ENCODE peak calls at places on chromosome 15, in six cellular contexts. F is GM12878, X is H1, Y is K562, Q is HepG2, A is SK-N-SH. K is an unnamed sample.

GRCh38 chr15:70059476-70060213 is 38.1 kb downstream of the TLE3 start:
- DNase-seq in X (no peak), F (no peak), Q (no peak), Y (no peak), A (no peak), K (no peak)

GRCh38 chr15:57521503-57521902 is 70.2 kb upstream of the MYZAP start:
- DNase-seq in F (no peak), Q (no peak), A (no peak), Y (no peak), X (no peak), K (no peak)

GRCh38 chr15:54089776-54090175 is 111.5 kb downstream of the UNC13C start:
- DNase-seq in Y (no peak), X (no peak), F (no peak), Q (no peak), A (no peak), K (no peak)

GRCh38 chr15:89416339-89417183 is 79.8 kb downstream of the RHCG start:
- DNase-seq in Q (peak), Y (peak), F (no peak), X (peak), A (peak), K (peak)

GRCh38 chr15:57540736-57541135 is 51.0 kb upstream of the MYZAP start:
- DNase-seq in Q (no peak), F (peak), Y (no peak), X (no peak), A (no peak), K (no peak)

GRCh38 chr15:78034495-78035191 is 42.9 kb downstream of the TBC1D2B start:
- DNase-seq in X (no peak), F (peak), Q (no peak), A (no peak), Y (no peak), K (no peak)

GRCh38 chr15:68311859-68312557 is 34.5 kb downstream of the FEM1B start:
- DNase-seq in Y (no peak), X (no peak), F (no peak), A (no peak), Q (no peak), K (no peak)

GRCh38 chr15:39130556-39131379 is 450.1 kb upstream of the THBS1 start:
- DNase-seq in X (no peak), Q (no peak), F (no peak), A (no peak), Y (no peak), K (no peak)

GRCh38 chr15:90001062-90001682 is at the start of gene ZNF710:
- DNase-seq in X (no peak), F (no peak), Y (peak), Q (no peak), A (peak), K (no peak)

GRCh38 chr15:41585140-41586047 is 26.4 kb downstream of the TYRO3 start:
- DNase-seq in Y (no peak), A (peak), F (no peak), Q (no peak), X (no peak), K (no peak)

GRCh38 chr15:57356636-57357035 is 19.7 kb upstream of the CGNL1 start:
- DNase-seq in F (no peak), A (no peak), Q (peak), Y (no peak), X (no peak), K (no peak)

GRCh38 chr15:77532846-77533245 is 99.9 kb downstream of the LINGO1 start:
- DNase-seq in Y (no peak), X (no peak), Q (no peak), F (no peak), A (no peak), K (no peak)

GRCh38 chr15:89177633-89178306 is 43.6 kb downstream of the RLBP1 start:
- DNase-seq in F (peak), A (peak), X (no peak), Y (peak), Q (peak), K (peak)

GRCh38 chr15:80926126-80926525 is 63.5 kb downstream of the MESD start:
- DNase-seq in Q (no peak), X (no peak), A (no peak), Y (no peak), F (no peak), K (no peak)

GRCh38 chr15:70172561-70172960 is 74.8 kb upstream of the TLE3 start:
- DNase-seq in Y (no peak), F (no peak), X (no peak), Q (no peak), A (no peak), K (no peak)

GRCh38 chr15:63066302-63066701 is 23.8 kb downstream of the TPM1 start:
- DNase-seq in Y (no peak), F (no peak), X (no peak), A (no peak), Q (no peak), K (no peak)
- TF ChIP-seq GABPA in Y (no peak), F (no peak), X (no peak), A (no peak), Q (no peak), K (no peak)

GRCh38 chr15:59244337-59244736 is 37.7 kb downstream of the LDHAL6B start:
- DNase-seq in Y (no peak), A (no peak), F (peak), X (no peak), Q (no peak), K (no peak)
- TF ChIP-seq GABPA in Y (no peak), A (no peak), F (no peak), X (no peak), Q (no peak), K (no peak)

DNA sequence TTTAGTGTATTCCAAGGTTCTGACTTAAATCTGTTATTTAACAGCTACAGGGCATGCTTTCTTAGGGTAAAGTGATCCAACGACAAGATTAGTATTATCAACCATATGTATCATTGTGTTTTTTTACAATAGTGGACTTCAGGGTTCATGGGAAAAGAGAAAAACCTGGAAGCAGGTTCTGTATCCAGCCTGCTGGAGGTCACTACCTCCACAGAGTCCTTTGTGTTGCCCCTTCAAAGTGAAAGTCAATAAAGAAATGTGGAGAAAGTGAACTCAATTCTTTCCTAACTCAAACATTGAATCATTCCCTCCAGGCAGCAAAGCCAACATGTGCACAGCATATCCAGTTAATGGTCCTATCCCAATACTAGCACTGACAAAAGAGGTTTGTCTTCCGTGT is 45.4 kb downstream of the FGF7 start:
- DNase-seq in Q (peak), X (no peak), Y (no peak), A (peak), F (no peak), K (no peak)
- TF ChIP-seq GABPA in Q (no peak), X (no peak), Y (no peak), A (no peak), F (no peak), K (no peak)

DNA sequence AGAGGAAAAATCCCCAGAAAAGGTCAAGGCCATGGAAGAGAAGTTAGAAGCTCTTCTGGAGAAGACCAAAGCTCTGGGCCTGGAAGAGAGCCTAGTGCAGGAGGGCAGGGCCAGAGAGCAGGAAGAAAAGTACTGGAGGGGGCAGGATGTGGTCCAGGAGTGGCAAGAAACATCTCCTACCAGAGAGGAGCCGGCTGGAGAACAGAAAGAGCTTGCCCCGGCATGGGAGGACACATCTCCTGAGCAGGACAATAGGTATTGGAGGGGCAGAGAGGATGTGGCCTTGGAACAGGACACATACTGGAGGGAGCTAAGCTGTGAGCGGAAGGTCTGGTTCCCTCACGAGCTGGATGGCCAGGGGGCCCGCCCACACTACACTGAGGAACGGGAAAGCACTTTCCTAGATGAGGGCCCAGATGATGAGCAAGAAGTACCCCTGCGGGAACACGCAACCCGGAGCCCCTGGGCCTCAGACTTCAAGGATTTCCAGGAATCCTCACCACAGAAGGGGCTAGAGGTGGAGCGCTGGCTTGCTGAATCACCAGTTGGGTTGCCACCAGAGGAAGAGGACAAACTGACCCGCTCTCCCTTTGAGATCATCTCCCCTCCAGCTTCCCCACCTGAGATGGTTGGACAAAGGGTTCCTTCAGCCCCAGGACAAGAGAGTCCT is 9.0 kb downstream of the MAP1A start:
- DNase-seq in Y (peak), X (no peak), F (no peak), Q (no peak), A (no peak), K (no peak)
- TF ChIP-seq GABPA in Y (no peak), X (no peak), F (no peak), Q (no peak), A (no peak), K (no peak)

DNA sequence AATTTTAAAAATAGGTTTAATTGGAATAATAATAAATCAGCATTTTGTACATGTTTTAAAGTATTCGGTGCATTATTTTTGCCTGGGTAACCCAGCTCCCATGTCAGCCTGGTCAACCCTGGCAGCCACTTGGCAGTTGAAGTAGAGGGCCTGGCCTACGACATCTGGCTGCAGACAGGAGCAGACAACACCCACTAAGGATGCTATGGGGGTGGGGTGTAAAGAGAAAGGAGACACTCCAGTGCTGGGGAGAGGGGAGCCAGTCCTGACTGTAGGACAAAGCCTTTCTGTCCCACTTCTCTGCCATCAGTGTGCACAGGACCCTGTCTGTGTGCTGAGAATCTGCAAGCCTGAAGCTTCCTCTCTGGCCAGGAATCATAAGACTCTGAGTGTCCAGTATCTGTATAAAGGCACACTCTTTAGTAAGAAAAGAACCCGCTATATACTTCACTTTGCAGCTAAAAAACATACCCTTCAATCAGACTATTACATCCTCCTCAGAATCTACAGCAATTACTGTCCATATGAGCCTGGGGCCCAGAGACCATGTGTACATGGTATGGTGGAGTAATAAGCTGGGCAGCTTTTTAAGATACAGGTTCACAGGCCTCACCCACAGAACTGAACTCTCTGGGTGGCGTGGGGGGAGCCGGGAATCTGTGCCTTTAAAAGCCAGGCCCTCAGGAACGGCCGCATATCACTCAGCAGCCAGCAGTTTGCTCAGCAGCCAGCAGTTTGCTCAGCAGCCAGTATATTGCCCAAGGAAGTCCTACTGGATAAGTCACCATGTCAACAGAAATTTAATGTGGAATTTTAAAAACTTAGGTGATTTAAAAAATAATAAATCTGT is 96.2 kb upstream of the CHRM5 start:
- DNase-seq in X (no peak), A (peak), Y (no peak), F (no peak), Q (no peak), K (no peak)
- TF ChIP-seq GABPA in X (no peak), A (no peak), Y (no peak), F (no peak), Q (no peak), K (no peak)

DNA sequence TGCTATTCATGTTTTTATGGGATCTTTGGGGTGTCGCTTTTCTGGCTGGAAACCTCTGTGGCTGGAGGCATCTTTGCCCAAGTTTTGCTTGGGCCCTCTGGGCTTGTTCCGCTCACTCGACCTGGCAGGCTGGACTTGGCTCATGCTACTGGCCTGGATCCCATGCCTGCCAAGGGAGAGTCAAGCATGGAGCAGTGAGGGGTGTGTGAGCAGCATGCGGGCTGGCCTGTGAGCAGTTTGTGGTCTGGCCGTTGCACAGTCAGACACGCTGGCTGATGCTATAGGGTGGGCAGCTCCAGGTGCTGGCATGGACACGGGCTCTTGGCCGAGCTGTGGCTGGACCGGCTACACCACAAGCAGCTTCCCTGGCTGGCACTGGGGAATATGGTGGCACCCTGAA is 491.1 kb downstream of the AGBL1 start:
- DNase-seq in F (no peak), X (no peak), Y (no peak), Q (no peak), A (no peak), K (no peak)
- TF ChIP-seq GABPA in F (no peak), X (no peak), Y (no peak), Q (no peak), A (no peak), K (no peak)

GRCh38 chr15:62462268-62462667 is 297.2 kb upstream of the C2CD4B start:
- DNase-seq in Y (no peak), F (no peak), Q (no peak), A (peak), X (no peak), K (no peak)
- TF ChIP-seq GABPA in Y (no peak), F (no peak), Q (no peak), A (no peak), X (no peak), K (no peak)

GRCh38 chr15:91384189-91384720 is 284.2 kb downstream of the SV2B start:
- DNase-seq in A (no peak), X (no peak), Q (no peak), F (no peak), Y (no peak), K (no peak)

GRCh38 chr15:91383532-91383931 is 283.5 kb downstream of the SV2B start:
- DNase-seq in X (no peak), A (no peak), Y (no peak), F (no peak), Q (no peak), K (no peak)

GRCh38 chr15:91380114-91380513 is 280.1 kb downstream of the SV2B start:
- DNase-seq in Q (no peak), F (no peak), X (no peak), Y (no peak), A (no peak), K (no peak)

DNA sequence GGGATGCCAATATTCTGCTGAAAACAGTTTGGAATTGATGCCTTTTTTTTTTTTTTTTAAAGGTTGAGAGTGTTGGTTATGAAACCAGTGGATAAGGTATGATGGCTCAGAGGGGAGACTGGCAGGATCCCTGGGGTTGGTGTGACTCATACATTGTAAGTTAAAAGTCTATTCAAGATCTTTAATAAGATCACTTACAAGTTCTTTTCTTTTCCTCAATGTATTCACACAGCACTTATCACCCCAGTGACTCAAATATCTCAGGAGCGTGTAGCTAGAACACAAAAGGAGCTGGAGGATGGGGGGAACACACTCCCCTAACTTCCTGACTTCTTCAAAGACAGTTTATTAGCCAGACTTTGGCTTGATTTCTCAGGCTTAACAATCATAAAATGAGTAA is 285.2 kb downstream of the SV2B start:
- DNase-seq in F (no peak), Q (no peak), A (no peak), X (no peak), Y (no peak), K (no peak)
- TF ChIP-seq GABPA in F (no peak), Q (no peak), A (no peak), X (no peak), Y (no peak), K (no peak)

GRCh38 chr15:37765809-37766208 is 168.6 kb upstream of the TMCO5A start:
- DNase-seq in Y (no peak), Q (no peak), X (no peak), A (no peak), F (no peak), K (peak)
- TF ChIP-seq GABPA in Y (no peak), Q (no peak), X (no peak), A (no peak), F (no peak), K (no peak)

K was measured in HL-60.